ENCODE peak calls at places on chromosome 12, in seven cellular contexts. S is RPMI7951, B is AG04450, U is fibroblast of the conjunctiva, P is erythroblast, E is mesendoderm, O is SJCRH30. D is an unnamed sample.

GRCh38 chr12:54479421-54479820 is 6.0 kb upstream of the GTSF1 start:
- DNase-seq in E (no peak), B (peak), U (peak), P (no peak), S (peak), O (peak), D (no peak)

GRCh38 chr12:49865109-49865781 is 22.3 kb upstream of the BCDIN3D start:
- DNase-seq in S (no peak), P (no peak), B (no peak), O (no peak), E (no peak), U (no peak), D (no peak)

GRCh38 chr12:120199595-120200306 is 1.2 kb downstream of the RPLP0 start:
- DNase-seq in E (no peak), S (peak), O (no peak), P (peak), U (peak), B (peak), D (no peak)

GRCh38 chr12:66043035-66043434 is 87.5 kb downstream of the LLPH start:
- DNase-seq in O (no peak), S (no peak), E (no peak), U (no peak), B (no peak), P (no peak), D (no peak)

GRCh38 chr12:117321572-117321971 is 39.9 kb downstream of the NOS1 start:
- DNase-seq in B (no peak), O (no peak), P (no peak), S (peak), E (no peak), U (no peak), D (no peak)

GRCh38 chr12:104212516-104212915 is 3.1 kb upstream of the TXNRD1 start:
- DNase-seq in B (no peak), P (no peak), U (no peak), E (no peak), S (no peak), O (no peak), D (no peak)

GRCh38 chr12:64088431-64089349 is 133.4 kb downstream of the KICS2 start:
- DNase-seq in S (peak), P (no peak), U (peak), B (peak), E (peak), O (peak), D (peak)

GRCh38 chr12:131551675-131552074 is 159.2 kb upstream of the SFSWAP start:
- DNase-seq in E (no peak), S (no peak), U (no peak), O (no peak), P (no peak), B (no peak), D (no peak)

GRCh38 chr12:120121766-120122293 is 5.3 kb upstream of the RAB35 start:
- DNase-seq in P (no peak), B (no peak), O (no peak), S (no peak), E (no peak), U (no peak), D (no peak)

GRCh38 chr12:121794532-121795028 is 1.1 kb upstream of the RHOF start:
- DNase-seq in U (no peak), B (no peak), O (no peak), S (no peak), E (no peak), P (no peak), D (peak)

GRCh38 chr12:124715121-124715990 is 147.9 kb upstream of the NCOR2 start:
- DNase-seq in U (no peak), E (no peak), B (no peak), S (peak), P (no peak), O (peak), D (no peak)

GRCh38 chr12:106249411-106250135 is 1.8 kb upstream of the CKAP4 start:
- DNase-seq in P (no peak), S (no peak), B (no peak), O (no peak), U (no peak), E (no peak), D (no peak)

GRCh38 chr12:57779736-57780135 is 2.9 kb upstream of the TSFM start:
- DNase-seq in B (no peak), S (peak), E (no peak), O (no peak), P (peak), U (no peak), D (no peak)

GRCh38 chr12:132557969-132558856 is 52.2 kb downstream of the LRCOL1 start:
- DNase-seq in U (no peak), S (no peak), O (no peak), B (no peak), P (no peak), E (peak), D (no peak)

GRCh38 chr12:95633049-95633545 is 81.8 kb upstream of the USP44 start:
- DNase-seq in B (no peak), O (peak), U (peak), E (peak), P (no peak), S (peak), D (peak)

GRCh38 chr12:34376133-34376799 is 354.0 kb downstream of the ALG10 start:
- DNase-seq in P (no peak), E (no peak), S (no peak), B (no peak), U (no peak), O (no peak), D (no peak)

GRCh38 chr12:51482808-51483532 is 58.3 kb downstream of the SLC4A8 start:
- DNase-seq in E (no peak), P (no peak), S (no peak), U (no peak), B (no peak), O (no peak), D (no peak)

GRCh38 chr12:46402451-46402850 is 29.9 kb upstream of the SLC38A2 start:
- DNase-seq in B (no peak), P (no peak), O (no peak), S (peak), U (no peak), E (no peak), D (peak)

GRCh38 chr12:107415834-107416233 is 269.8 kb upstream of the PWP1 start:
- DNase-seq in B (no peak), P (no peak), S (peak), E (no peak), O (no peak), U (no peak), D (no peak)

GRCh38 chr12:40375076-40375475 is 150.3 kb downstream of the LRRK2 start:
- DNase-seq in O (no peak), P (peak), U (no peak), S (no peak), E (peak), B (no peak), D (no peak)

GRCh38 chr12:104930388-104931326 is 27.4 kb downstream of the SLC41A2 start:
- DNase-seq in U (no peak), O (no peak), P (no peak), E (no peak), B (no peak), S (peak), D (no peak)

GRCh38 chr12:75591628-75592027 is 80.2 kb upstream of the KRR1 start:
- DNase-seq in E (peak), P (no peak), U (no peak), B (no peak), O (peak), S (no peak), D (no peak)

GRCh38 chr12:91357381-91357780 is 174.8 kb upstream of the DCN start:
- DNase-seq in U (no peak), S (no peak), E (no peak), B (no peak), P (no peak), O (no peak), D (no peak)

GRCh38 chr12:76449572-76449971 is 101.4 kb upstream of the BBS10 start:
- DNase-seq in B (no peak), S (peak), O (no peak), P (no peak), E (no peak), U (no peak), D (no peak)

GRCh38 chr12:121804417-121805111 is 755 bp downstream of the SETD1B start:
- DNase-seq in B (no peak), P (peak), E (peak), O (no peak), S (no peak), U (no peak), D (peak)

GRCh38 chr12:6950944-6951540 is at the start of gene PTPN6:
- DNase-seq in U (no peak), O (no peak), P (no peak), E (no peak), S (no peak), B (no peak), D (peak)

GRCh38 chr12:113912761-113913295 is 53.3 kb downstream of the RBM19 start:
- DNase-seq in E (peak), B (peak), U (peak), O (peak), S (peak), P (peak), D (no peak)

GRCh38 chr12:122230798-122231197 is 4.9 kb upstream of the DIABLO start:
- DNase-seq in O (no peak), P (no peak), S (no peak), B (no peak), U (no peak), E (peak), D (no peak)

D was measured in RWPE2.